ENCODE peak calls at places on chromosomes 11 and 22, in four cellular contexts. L is IMR-90, S is PC-3, Y is adrenal gland. J is an unnamed sample.

GRCh38 chr11:113203332-113203731 is 111.1 kb upstream of the TTC12 start:
- DNase-seq in L (no peak), Y (no peak), S (no peak), J (no peak)

GRCh38 chr11:130315354-130315970 is 745 bp upstream of the ZBTB44 start:
- DNase-seq in L (no peak), S (no peak), Y (peak; percentile 35), J (peak; percentile 71)

GRCh38 chr11:56331861-56332491 is 13.9 kb upstream of the OR8K1 start:
- DNase-seq in S (no peak), Y (no peak), L (no peak), J (no peak)

GRCh38 chr11:128841461-128842072 is 25.5 kb downstream of the KCNJ1 start:
- DNase-seq in Y (no peak), S (no peak), L (no peak), J (no peak)

GRCh38 chr11:7667460-7667859 is 5.8 kb downstream of the CYB5R2 start:
- DNase-seq in S (no peak), L (peak; percentile 26), Y (no peak), J (no peak)

GRCh38 chr11:15278129-15278528 is 163.4 kb downstream of the INSC start:
- DNase-seq in S (no peak), L (peak; percentile 29), Y (no peak), J (no peak)

GRCh38 chr22:29268511-29269229 is 602 bp downstream of the EWSR1 start:
- DNase-seq in L (peak; percentile 67), S (peak; percentile 31), Y (peak; percentile 69), J (peak; percentile 51)

GRCh38 chr22:21025763-21026755 is 6.3 kb downstream of the SLC7A4 start:
- DNase-seq in L (no peak), Y (no peak), S (no peak), J (no peak)

GRCh38 chr22:46229701-46230100 is 20.4 kb downstream of the CDPF1 start:
- DNase-seq in L (peak; percentile 43), S (no peak), Y (no peak), J (no peak)

GRCh38 chr11:72642815-72643511 is 31.3 kb downstream of the PDE2A start:
- DNase-seq in L (peak; percentile 11), S (peak; percentile 69), Y (peak; percentile 72), J (peak; percentile 29)

GRCh38 chr11:69904331-69905201 is 85.3 kb upstream of the FGF3 start:
- DNase-seq in L (no peak), S (no peak), Y (no peak), J (no peak)

GRCh38 chr11:2256293-2256913 is 14.0 kb downstream of the ASCL2 start:
- DNase-seq in L (no peak), Y (no peak), S (no peak), J (no peak)

GRCh38 chr22:37982938-37983859 is 1.2 kb downstream of the SOX10 start:
- DNase-seq in L (no peak), Y (no peak), S (no peak), J (peak; percentile 15)

GRCh38 chr22:37502342-37503182 is 16.4 kb upstream of the MFNG start:
- DNase-seq in Y (peak; percentile 76), L (no peak), S (peak; percentile 63), J (no peak)

GRCh38 chr11:66329165-66329673 is 7.0 kb downstream of the RIN1 start:
- DNase-seq in L (no peak), Y (no peak), S (no peak), J (no peak)

GRCh38 chr11:93730108-93731107 is 10.9 kb downstream of the TAF1D start:
- DNase-seq in S (no peak), L (no peak), Y (no peak), J (no peak)

GRCh38 chr22:50674606-50675552 is 2.3 kb downstream of the SHANK3 start:
- DNase-seq in Y (no peak), L (no peak), S (peak; percentile 73), J (peak; percentile 86)

GRCh38 chr22:27113211-27114030 is 456.0 kb downstream of the MIAT start:
- DNase-seq in Y (peak; percentile 87), L (peak; percentile 97), S (peak; percentile 70), J (peak; percentile 69)

GRCh38 chr11:75328426-75329277 is 22.8 kb downstream of the ARRB1 start:
- DNase-seq in L (peak; percentile 81), S (peak; percentile 85), Y (peak; percentile 60), J (peak; percentile 67)

GRCh38 chr11:35579557-35580396 is 38.5 kb upstream of the FJX1 start:
- DNase-seq in L (peak; percentile 99), Y (no peak), S (peak; percentile 86), J (no peak)

GRCh38 chr11:84564180-84564866 is 1062.8 kb downstream of the DLG2 start:
- DNase-seq in Y (peak; percentile 49), S (peak; percentile 88), L (peak; percentile 44), J (peak; percentile 22)

GRCh38 chr11:15158351-15159015 is 43.8 kb downstream of the INSC start:
- DNase-seq in S (peak; percentile 25), Y (no peak), L (peak; percentile 88), J (no peak)

DNA sequence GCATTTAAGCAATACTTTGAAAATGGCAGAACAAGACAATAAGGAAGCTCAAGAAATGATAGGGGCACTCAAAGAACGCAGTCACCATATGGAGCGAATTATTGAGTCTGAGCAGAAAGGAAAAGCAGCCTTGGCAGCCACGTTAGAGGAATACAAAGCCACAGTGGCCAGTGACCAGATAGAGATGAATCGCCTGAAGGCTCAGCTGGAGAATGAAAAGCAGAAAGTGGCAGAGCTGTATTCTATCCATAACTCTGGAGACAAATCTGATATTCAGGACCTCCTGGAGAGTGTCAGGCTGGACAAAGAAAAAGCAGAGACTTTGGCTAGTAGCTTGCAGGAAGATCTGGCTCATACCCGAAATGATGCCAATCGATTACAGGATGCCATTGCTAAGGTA is 51.9 kb downstream of the SPECC1L start:
- DNase-seq in S (no peak), Y (no peak), L (no peak), J (no peak)
- H3K27ac ChIP-seq in S (no peak overlapping the region), Y (no peak overlapping the region), L (no peak overlapping the region), J (no peak overlapping the region)

DNA sequence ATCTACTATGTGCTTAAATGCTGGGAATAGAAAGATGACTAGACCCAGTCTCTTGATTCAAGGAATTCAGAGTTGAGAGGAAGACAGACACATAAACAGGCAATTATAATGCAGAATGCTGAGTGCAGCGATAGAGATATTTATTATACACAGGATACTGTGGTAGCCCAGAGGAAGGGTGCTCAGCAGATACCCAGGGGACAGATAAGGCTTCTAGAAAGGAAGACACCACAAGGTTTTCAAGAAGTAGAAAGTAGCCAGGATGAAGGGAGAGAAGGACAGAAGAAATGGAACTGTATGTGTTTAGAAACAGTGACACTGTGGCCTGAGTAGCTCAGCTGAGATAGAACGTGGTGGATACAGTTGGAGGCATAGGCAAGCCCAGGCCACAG is 79.4 kb upstream of the NNMT start:
- DNase-seq in S (no peak), L (no peak), Y (no peak), J (no peak)
- H3K4me1 ChIP-seq in S (no peaks in the 10 kb centered on the region), L (no peaks in the 10 kb centered on the region), Y (peaks cover 61% of the 10 kb centered on the region), J (peaks cover 47% of the 10 kb centered on the region)

DNA sequence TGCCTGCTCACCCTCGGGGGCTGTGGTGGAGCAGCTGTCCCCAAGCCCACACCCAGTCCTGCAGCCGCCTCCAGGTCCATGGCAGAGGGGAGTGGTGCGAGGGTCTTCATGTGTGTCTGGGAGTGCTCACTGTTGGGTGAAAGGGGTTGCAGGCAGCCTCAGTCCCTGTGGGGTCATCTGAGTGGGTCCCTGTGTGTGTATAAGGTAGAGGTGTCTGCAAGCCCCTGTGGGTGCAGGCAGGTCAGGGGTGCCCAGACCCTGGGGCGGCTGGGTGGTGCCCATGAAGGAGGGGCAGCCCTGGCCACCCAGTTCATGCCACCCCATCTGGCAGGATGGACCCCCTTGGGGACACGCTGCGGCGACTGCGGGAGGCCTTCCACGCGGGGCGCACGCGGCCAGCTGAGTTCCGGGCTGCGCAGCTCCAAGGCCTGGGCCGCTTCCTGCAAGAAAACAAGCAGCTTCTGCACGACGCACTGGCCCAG is 4.9 kb downstream of the ALDH3B1 start:
- DNase-seq in Y (no peak), L (no peak), S (no peak), J (no peak)
- H3K4me3 ChIP-seq in Y (no peak overlapping the region), L (no peak overlapping the region), S (peak overlapping the region; percentile 50), J (no peak overlapping the region)

GRCh38 chr11:60902625-60903024 is 3.8 kb downstream of the PRPF19 start:
- DNase-seq in S (no peak), Y (no peak), L (no peak), J (no peak)

GRCh38 chr11:60906132-60906972 is at the start of gene PRPF19:
- DNase-seq in Y (peak; percentile 99), S (peak; percentile 100), L (peak; percentile 92), J (peak; percentile 96)

GRCh38 chr11:60908803-60909202 is 2.4 kb upstream of the PRPF19 start:
- DNase-seq in L (no peak), S (no peak), Y (no peak), J (no peak)

GRCh38 chr11:60905551-60906113 is 753 bp downstream of the PRPF19 start:
- DNase-seq in Y (peak; percentile 56), S (peak; percentile 86), L (peak; percentile 78), J (peak; percentile 23)

DNA sequence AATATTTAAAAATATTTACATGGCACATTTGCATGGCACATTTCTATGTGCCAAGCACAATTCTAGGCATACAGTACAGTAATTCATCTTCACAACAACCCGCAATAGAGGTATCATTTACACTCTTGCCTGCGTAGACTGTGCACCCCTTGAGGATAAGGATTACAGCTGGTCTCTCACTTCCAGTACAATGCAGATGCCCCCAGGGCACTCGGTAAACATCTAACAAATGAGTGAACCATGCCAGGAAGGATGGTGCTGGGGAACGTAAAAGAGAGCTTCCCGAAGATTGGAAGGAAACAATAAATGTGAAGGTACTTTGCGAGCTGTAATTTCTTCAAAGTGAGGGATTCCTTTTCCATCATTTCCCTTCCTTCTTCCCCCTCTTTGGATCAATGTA is 1.3 kb downstream of the PRPF19 start:
- DNase-seq in Y (no peak), L (no peak), S (peak; percentile 50), J (no peak)
- H3K27ac ChIP-seq in Y (peak overlapping the region; percentile 50), L (peak overlapping the region; percentile 42), S (peak overlapping the region; percentile 81), J (no peak overlapping the region)

J was measured in thyroid gland.